ENCODE peak calls at places on chromosome 22, in eight cellular contexts. Y, I, A, U, H, Z, R and C are unnamed samples.

GRCh38 chr22:20777420-20778177 is 3.7 kb downstream of the SERPIND1 start:
- DNase-seq in Z (no peak), U (peak; percentile 48), Y (no peak), R (peak; percentile 38), H (peak; percentile 99), I (no peak), A (no peak), C (no peak)

GRCh38 chr22:23137905-23138520 is 3.8 kb downstream of the RSPH14 start:
- DNase-seq in R (peak; percentile 21), A (no peak), Z (no peak), I (peak; percentile 39), U (peak; percentile 13), H (no peak), Y (no peak), C (no peak)

GRCh38 chr22:47550524-47551437 is 788.3 kb downstream of the TBC1D22A start:
- DNase-seq in A (no peak), H (no peak), U (no peak), Y (no peak), Z (no peak), I (no peak), R (no peak), C (no peak)

GRCh38 chr22:24355574-24355973 is 71.8 kb upstream of the ADORA2A start:
- DNase-seq in I (no peak), H (no peak), U (no peak), R (no peak), Z (no peak), Y (no peak), A (no peak), C (no peak)

GRCh38 chr22:22390989-22391388 is 117.6 kb downstream of the ZNF280B start:
- DNase-seq in U (no peak), Y (no peak), Z (no peak), R (no peak), H (no peak), I (no peak), A (no peak), C (no peak)

GRCh38 chr22:20938272-20938671 is 21.1 kb downstream of the CRKL start:
- DNase-seq in Z (no peak), R (no peak), U (no peak), H (no peak), A (no peak), I (no peak), Y (no peak), C (no peak)

GRCh38 chr22:32474635-32475427 is at the start of gene FBXO7:
- DNase-seq in Y (peak; percentile 98), Z (peak; percentile 96), R (peak; percentile 88), U (peak; percentile 93), I (peak; percentile 70), H (peak; percentile 84), A (peak; percentile 93), C (peak; percentile 90)

GRCh38 chr22:45550416-45550815 is 47.7 kb downstream of the FBLN1 start:
- DNase-seq in U (no peak), A (no peak), Z (no peak), R (no peak), I (no peak), H (no peak), Y (no peak), C (no peak)

GRCh38 chr22:27573992-27574391 is 227.6 kb downstream of the MN1 start:
- DNase-seq in R (no peak), Z (no peak), H (no peak), U (no peak), I (no peak), A (no peak), Y (no peak), C (no peak)